ENCODE peak calls at places on chromosomes 4 and X, in five cellular contexts. W, K, I, G and J are unnamed samples.

GRCh38 chrX:110301194-110301593 is 16.7 kb downstream of the AMMECR1 start:
- DNase-seq in W (no peak), K (no peak), I (no peak), G (no peak), J (no peak)

GRCh38 chr4:110049951-110050925 is 137.6 kb downstream of the EGF start:
- DNase-seq in W (peak; percentile 58), K (peak; percentile 60), I (peak; percentile 52), G (peak; percentile 19), J (peak; percentile 54)

GRCh38 chr4:45079616-45080015 is 353.3 kb upstream of the GNPDA2 start:
- DNase-seq in W (no peak), K (no peak), I (no peak), G (no peak), J (no peak)

GRCh38 chrX:16479206-16479869 is 170.6 kb upstream of the S100G start:
- DNase-seq in W (no peak), K (no peak), I (peak; percentile 84), G (no peak), J (peak; percentile 88)

GRCh38 chrX:101287402-101287801 is 3.7 kb downstream of the TAF7L start:
- DNase-seq in W (no peak), K (peak; percentile 39), I (peak; percentile 52), G (no peak), J (peak; percentile 56)

GRCh38 chr4:165794834-165795233 is 78.2 kb upstream of the TLL1 start:
- DNase-seq in W (no peak), K (no peak), I (no peak), G (no peak), J (no peak)

GRCh38 chr4:185211035-185211434 is 1.6 kb downstream of the SNX25 start:
- DNase-seq in W (no peak), K (no peak), I (peak; percentile 28), G (no peak), J (peak; percentile 19)

GRCh38 chrX:129472116-129472515 is 51.2 kb downstream of the SMARCA1 start:
- DNase-seq in W (no peak), K (no peak), I (peak; percentile 25), G (no peak), J (peak; percentile 32)

GRCh38 chrX:18424482-18425198 is 768 bp upstream of the CDKL5 start:
- DNase-seq in W (peak; percentile 30), K (peak; percentile 53), I (peak; percentile 70), G (no peak), J (peak; percentile 44)

GRCh38 chr4:119113033-119113655 is 22.5 kb upstream of the MYOZ2 start:
- DNase-seq in W (no peak), K (no peak), I (peak; percentile 96), G (no peak), J (peak; percentile 96)

GRCh38 chr4:186217733-186218293 is 9.5 kb upstream of the KLKB1 start:
- DNase-seq in W (no peak), K (no peak), I (no peak), G (no peak), J (no peak)

GRCh38 chr4:159010100-159010499 is 92.8 kb upstream of the RAPGEF2 start:
- DNase-seq in W (no peak), K (no peak), I (no peak), G (no peak), J (no peak)

GRCh38 chr4:89528525-89529133 is 221.0 kb upstream of the GPRIN3 start:
- DNase-seq in W (no peak), K (no peak), I (no peak), G (no peak), J (no peak)

GRCh38 chr4:165210566-165210965 is 3.2 kb downstream of the KLHL2 start:
- DNase-seq in W (no peak), K (no peak), I (no peak), G (no peak), J (no peak)

GRCh38 chr4:93633721-93634120 is 194.8 kb upstream of the ATOH1 start:
- DNase-seq in W (no peak), K (no peak), I (no peak), G (no peak), J (no peak)

GRCh38 chr4:186144180-186144579 is 39.7 kb downstream of the FAM149A start:
- DNase-seq in W (peak; percentile 35), K (peak; percentile 43), I (peak; percentile 21), G (no peak), J (peak; percentile 26)

GRCh38 chrX:151543706-151544105 is 19.8 kb upstream of the PASD1 start:
- DNase-seq in W (no peak), K (no peak), I (no peak), G (no peak), J (no peak)

GRCh38 chrX:110213183-110213582 is 104.7 kb downstream of the AMMECR1 start:
- DNase-seq in W (no peak), K (no peak), I (no peak), G (no peak), J (no peak)

GRCh38 chr4:8854866-8855265 is 16.8 kb downstream of the HMX1 start:
- DNase-seq in W (no peak), K (no peak), I (peak; percentile 24), G (no peak), J (no peak)

GRCh38 chrX:7074908-7075204 is 72.7 kb upstream of the STS start:
- DNase-seq in W (no peak), K (no peak), I (no peak), G (no peak), J (no peak)

GRCh38 chr4:4524364-4524763 is 17.5 kb downstream of the STX18 start:
- DNase-seq in W (peak; percentile 11), K (peak; percentile 21), I (peak; percentile 11), G (no peak), J (no peak)

GRCh38 chr4:47278631-47279030 is 184.9 kb downstream of the COMMD8 start:
- DNase-seq in W (no peak), K (no peak), I (no peak), G (no peak), J (no peak)

GRCh38 chr4:177251237-177251636 is 58.4 kb upstream of the NEIL3 start:
- DNase-seq in W (peak; percentile 13), K (no peak), I (no peak), G (no peak), J (no peak)

GRCh38 chr4:84952776-84953175 is 13.7 kb downstream of the WDFY3 start:
- DNase-seq in W (no peak), K (no peak), I (no peak), G (no peak), J (no peak)

GRCh38 chr4:99536148-99536728 is 25.4 kb downstream of the C4orf17 start:
- DNase-seq in W (no peak), K (no peak), I (no peak), G (no peak), J (no peak)

GRCh38 chr4:22077571-22077970 is 129.0 kb upstream of the KCNIP4 start:
- DNase-seq in W (no peak), K (no peak), I (no peak), G (no peak), J (no peak)

GRCh38 chr4:37825943-37826281 is 574 bp upstream of the PGM2 start:
- DNase-seq in W (peak; percentile 15), K (no peak), I (no peak), G (no peak), J (no peak)

GRCh38 chr4:1216869-1217294 is 32.0 kb downstream of the CTBP1 start:
- DNase-seq in W (peak; percentile 79), K (no peak), I (no peak), G (peak; percentile 41), J (no peak)

GRCh38 chr4:181821039-181822004 is 421.9 kb upstream of the TENM3 start:
- DNase-seq in W (no peak), K (peak; percentile 10), I (peak; percentile 77), G (no peak), J (peak; percentile 59)

GRCh38 chr4:18075823-18076433 is 54.4 kb upstream of the LCORL start:
- DNase-seq in W (peak; percentile 45), K (no peak), I (peak; percentile 12), G (no peak), J (peak; percentile 43)